ENCODE peak calls at places on chromosome 7, in five cellular contexts. P is fibroblast of mammary gland, J is tibial artery, M is foreskin fibroblast, F is brain microvascular endothelial cell. O is an unnamed sample.
A peak's percentile ranks its signal among the peaks of the same experiment; 100 is the strongest.

GRCh38 chr7:33108591-33108930 is 643 bp downstream of the RP9 start:
- DNase-seq in M (no peak), J (no peak), P (no peak), F (no peak), O (no peak)

GRCh38 chr7:139768249-139768824 is 9.5 kb downstream of the HIPK2 start:
- DNase-seq in J (no peak), M (no peak), F (no peak), P (no peak), O (no peak)

GRCh38 chr7:151038951-151039849 is 9.1 kb upstream of the ASIC3 start:
- DNase-seq in M (peak; percentile 94), F (peak; percentile 94), P (peak; percentile 96), J (peak; percentile 80), O (peak; percentile 96)

GRCh38 chr7:159247910-159248309 is 103.2 kb upstream of the VIPR2 start:
- DNase-seq in J (no peak), F (no peak), P (no peak), M (no peak), O (no peak)

GRCh38 chr7:102063736-102064135 is 222.9 kb upstream of the SH2B2 start:
- DNase-seq in F (peak; percentile 23), M (no peak), P (peak; percentile 33), J (no peak), O (peak; percentile 73)

GRCh38 chr7:68121056-68121455 is 1124.4 kb downstream of the TYW1 start:
- DNase-seq in J (no peak), P (no peak), F (no peak), M (no peak), O (no peak)

GRCh38 chr7:101884671-101885596 is 67.5 kb downstream of the CUX1 start:
- DNase-seq in M (no peak), J (no peak), P (no peak), F (no peak), O (peak; percentile 79)

GRCh38 chr7:1669954-1670893 is at the start of gene ELFN1:
- DNase-seq in J (peak; percentile 64), F (no peak), M (no peak), P (peak; percentile 20), O (peak; percentile 20)

GRCh38 chr7:121741896-121742295 is 131.1 kb upstream of the PTPRZ1 start:
- DNase-seq in F (no peak), M (no peak), J (no peak), P (no peak), O (no peak)

GRCh38 chr7:29924684-29925083 is 64.9 kb downstream of the SCRN1 start:
- DNase-seq in P (no peak), J (no peak), M (no peak), F (no peak), O (no peak)

GRCh38 chr7:141676618-141677017 is 25.3 kb downstream of the DENND11 start:
- DNase-seq in J (no peak), P (peak; percentile 55), M (no peak), F (no peak), O (no peak)

GRCh38 chr7:95917622-95918021 is 145.3 kb downstream of the DYNC1I1 start:
- DNase-seq in F (no peak), J (no peak), P (no peak), M (no peak), O (no peak)

GRCh38 chr7:64947252-64948000 is 43.4 kb downstream of the ZNF117 start:
- DNase-seq in P (no peak), J (no peak), M (no peak), F (no peak), O (no peak)

GRCh38 chr7:38147005-38147404 is 31.0 kb upstream of the STARD3NL start:
- DNase-seq in F (no peak), P (peak; percentile 10), J (no peak), M (no peak), O (no peak)

GRCh38 chr7:104032486-104032885 is 43.0 kb upstream of the RELN start:
- DNase-seq in P (no peak), J (no peak), F (no peak), M (no peak), O (no peak)

GRCh38 chr7:100465702-100466311 is 1.7 kb upstream of the SPACDR start:
- DNase-seq in F (peak; percentile 45), P (peak; percentile 70), M (peak; percentile 83), J (peak; percentile 91), O (peak; percentile 67)

GRCh38 chr7:35465791-35466336 is 212.0 kb upstream of the TBX20 start:
- DNase-seq in P (no peak), J (no peak), F (no peak), M (no peak), O (no peak)

GRCh38 chr7:91565499-91566331 is 301.5 kb downstream of the FZD1 start:
- DNase-seq in J (no peak), P (peak; percentile 61), F (no peak), M (peak; percentile 9), O (no peak)

GRCh38 chr7:11300231-11300630 is 326.6 kb downstream of the PHF14 start:
- DNase-seq in P (no peak), M (no peak), J (no peak), F (no peak), O (no peak)

GRCh38 chr7:10972174-10972573 is 1.5 kb upstream of the PHF14 start:
- DNase-seq in J (no peak), M (no peak), P (no peak), F (no peak), O (no peak)

GRCh38 chr7:138713191-138713590 is 12.0 kb upstream of the SVOPL start:
- DNase-seq in P (no peak), F (no peak), J (no peak), M (no peak), O (no peak)

GRCh38 chr7:35755711-35756110 is 45.1 kb upstream of the SEPTIN7 start:
- DNase-seq in P (no peak), J (no peak), M (no peak), F (no peak), O (no peak)

GRCh38 chr7:42227523-42227922 is 9.5 kb downstream of the GLI3 start:
- DNase-seq in M (no peak), J (no peak), F (no peak), P (no peak), O (no peak)

GRCh38 chr7:101631224-101631714 is 2.2 kb upstream of the MYL10 start:
- DNase-seq in M (no peak), J (no peak), P (no peak), F (no peak), O (no peak)

DNA sequence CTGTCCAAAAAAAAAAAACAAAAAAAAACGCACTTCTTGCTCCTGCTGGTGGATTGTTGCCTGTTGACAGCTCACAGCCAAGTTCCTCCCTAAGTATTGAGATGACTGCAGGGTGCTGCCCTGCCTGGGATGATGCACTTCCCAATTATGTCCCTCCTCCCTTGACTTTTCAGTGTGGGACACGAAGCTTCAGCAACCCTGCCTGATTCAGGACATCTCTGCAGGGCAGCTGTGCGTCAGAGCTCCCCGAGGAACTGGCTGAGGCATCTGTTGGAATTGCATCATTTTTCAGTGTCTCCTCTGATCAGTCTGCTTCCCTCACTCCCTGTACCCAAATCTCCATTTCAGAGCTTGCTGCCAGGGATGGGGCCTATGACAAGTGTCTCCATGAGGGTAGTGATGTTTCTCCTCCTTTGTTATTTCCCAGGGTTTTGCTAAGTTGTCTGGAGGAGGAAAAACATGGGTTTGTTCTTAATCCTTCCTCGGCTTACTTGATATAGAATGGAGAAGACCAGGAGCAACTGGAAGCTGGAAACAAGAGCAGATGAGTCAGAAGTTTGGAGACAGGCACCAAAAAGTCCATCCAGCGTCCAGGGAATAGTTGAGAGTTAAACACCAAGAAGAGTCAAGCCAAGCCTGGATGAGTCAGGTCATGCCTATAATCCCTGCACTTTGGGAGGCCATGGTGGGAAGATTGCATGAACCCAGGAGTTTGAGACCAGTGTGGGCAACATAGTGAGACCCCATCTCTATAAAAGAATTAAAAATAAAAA is 355.1 kb downstream of the GALNT17 start:
- DNase-seq in M (peak; percentile 20), F (peak; percentile 94), P (peak; percentile 97), J (peak; percentile 72), O (peak; percentile 59)
- TF ChIP-seq CTCF in M (no peak), F (peak; percentile 20), P (peak; percentile 8), J (no peak), O (no peak)

GRCh38 chr7:69817096-69817495 is 218.8 kb downstream of the AUTS2 start:
- DNase-seq in J (no peak), F (no peak), M (no peak), P (peak; percentile 86), O (peak; percentile 28)
- H3K4me3 ChIP-seq in J (no peak overlapping the region), F (no peak overlapping the region), M (no peak overlapping the region), P (no peak overlapping the region), O (no peak overlapping the region)

GRCh38 chr7:133853706-133854276 is 273.3 kb upstream of the LRGUK start:
- DNase-seq in J (no peak), P (peak; percentile 69), F (peak; percentile 72), M (peak; percentile 80), O (peak; percentile 50)
- TF ChIP-seq CTCF in J (no peak), P (peak; percentile 37), F (peak; percentile 68), M (peak; percentile 32), O (peak; percentile 58)

GRCh38 chr7:126700807-126701604 is 551.7 kb downstream of the GRM8 start:
- DNase-seq in M (peak; percentile 94), J (no peak), F (peak; percentile 99), P (peak; percentile 96), O (peak; percentile 91)

GRCh38 chr7:126698909-126699308 is 553.8 kb downstream of the GRM8 start:
- DNase-seq in M (no peak), J (no peak), P (no peak), F (no peak), O (no peak)

GRCh38 chr7:126702242-126703016 is 550.3 kb downstream of the GRM8 start:
- DNase-seq in M (no peak), P (peak; percentile 17), F (no peak), J (no peak), O (peak; percentile 20)

GRCh38 chr7:126698446-126698845 is 554.3 kb downstream of the GRM8 start:
- DNase-seq in M (no peak), F (no peak), J (no peak), P (no peak), O (no peak)

GRCh38 chr7:126699707-126700106 is 553.0 kb downstream of the GRM8 start:
- DNase-seq in F (no peak), M (no peak), P (no peak), J (no peak), O (no peak)
- H3K4me3 ChIP-seq in F (no peak overlapping the region), M (no peak overlapping the region), P (no peak overlapping the region), J (no peak overlapping the region), O (no peak overlapping the region)

GRCh38 chr7:27161214-27161720 is 4.1 kb downstream of the HOXA9 start:
- DNase-seq in F (no peak), P (peak; percentile 46), M (no peak), J (peak; percentile 74), O (peak; percentile 63)
- TF ChIP-seq CTCF in F (no peak), P (no peak), M (no peak), J (no peak), O (no peak)

GRCh38 chr7:5796076-5796475 is 14.6 kb upstream of the RNF216 start:
- DNase-seq in M (no peak), J (no peak), F (no peak), P (no peak), O (no peak)
- H3K4me3 ChIP-seq in M (no peak overlapping the region), J (no peak overlapping the region), F (no peak overlapping the region), P (no peak overlapping the region), O (no peak overlapping the region)

GRCh38 chr7:116525913-116526857 is 1.3 kb downstream of the CAV1 start:
- DNase-seq in P (peak; percentile 81), J (peak; percentile 92), M (peak; percentile 91), F (peak; percentile 77), O (peak; percentile 89)
- TF ChIP-seq CTCF in P (peak; percentile 29), J (peak; percentile 90), M (peak; percentile 48), F (peak; percentile 60), O (peak; percentile 56)

DNA sequence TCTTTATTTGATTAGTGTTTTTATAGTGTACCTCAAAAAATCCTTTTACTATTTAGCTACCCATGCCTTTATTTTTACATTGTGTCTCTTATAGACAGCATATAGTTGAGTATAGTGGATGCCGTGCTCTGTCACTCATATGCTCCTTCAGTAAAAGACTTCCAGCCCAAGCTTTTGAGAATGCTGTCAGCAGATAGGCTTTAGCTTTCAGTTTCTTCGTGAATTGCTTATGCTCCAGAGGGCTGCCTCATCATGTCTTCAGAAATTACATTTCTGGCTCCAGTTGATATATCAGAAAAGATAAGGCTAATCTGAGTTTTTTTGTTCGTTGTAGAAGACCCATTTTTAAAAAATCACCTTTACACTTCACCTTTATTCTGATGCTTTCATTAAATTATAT is 332.0 kb downstream of the NXPH1 start:
- DNase-seq in P (no peak), M (no peak), F (no peak), J (no peak), O (no peak)
- H3K4me3 ChIP-seq in P (no peak overlapping the region), M (no peak overlapping the region), F (no peak overlapping the region), J (no peak overlapping the region), O (no peak overlapping the region)